ENCODE peak calls at places on chromosomes 4 and X, in four cellular contexts. One of them, this sample, is unnamed.

GRCh38 chr4:30802622-30803323 is 82.6 kb downstream of the PCDH7 start:
- DNase-seq in GM23248: peak; percentile 4
- DNase-seq in endothelial cell of umbilical vein: peak; percentile 75
- DNase-seq in colonic mucosa: no peak
- DNase-seq in this sample: no peak

GRCh38 chrX:17459008-17459407 is 84.0 kb downstream of the NHS start:
- DNase-seq in GM23248: peak; percentile 70
- DNase-seq in endothelial cell of umbilical vein: no peak
- DNase-seq in colonic mucosa: no peak
- DNase-seq in this sample: no peak

GRCh38 chr4:32684160-32684559 is 1964.0 kb downstream of the PCDH7 start:
- DNase-seq in GM23248: no peak
- DNase-seq in endothelial cell of umbilical vein: no peak
- DNase-seq in colonic mucosa: no peak
- DNase-seq in this sample: no peak

GRCh38 chr4:157265281-157265680 is 44.8 kb downstream of the GRIA2 start:
- DNase-seq in GM23248: no peak
- DNase-seq in endothelial cell of umbilical vein: no peak
- DNase-seq in colonic mucosa: no peak
- DNase-seq in this sample: no peak

GRCh38 chr4:38734886-38735285 is 47.9 kb downstream of the TLR10 start:
- DNase-seq in GM23248: peak; percentile 58
- DNase-seq in endothelial cell of umbilical vein: no peak
- DNase-seq in colonic mucosa: no peak
- DNase-seq in this sample: no peak

GRCh38 chr4:6198768-6199343 is 1.5 kb downstream of the JAKMIP1 start:
- DNase-seq in GM23248: no peak
- DNase-seq in endothelial cell of umbilical vein: no peak
- DNase-seq in colonic mucosa: no peak
- DNase-seq in this sample: no peak

GRCh38 chrX:119809185-119809666 is 17.8 kb upstream of the RPL39 start:
- DNase-seq in GM23248: peak; percentile 33
- DNase-seq in endothelial cell of umbilical vein: peak; percentile 5
- DNase-seq in colonic mucosa: no peak
- DNase-seq in this sample: no peak

GRCh38 chr4:124372916-124373315 is 339.6 kb downstream of the ANKRD50 start:
- DNase-seq in GM23248: no peak
- DNase-seq in endothelial cell of umbilical vein: no peak
- DNase-seq in colonic mucosa: no peak
- DNase-seq in this sample: no peak

GRCh38 chrX:12867746-12868145 is 874 bp downstream of the TLR7 start:
- DNase-seq in GM23248: no peak
- DNase-seq in endothelial cell of umbilical vein: no peak
- DNase-seq in colonic mucosa: no peak
- DNase-seq in this sample: no peak

GRCh38 chr4:14596904-14597303 is 405.4 kb upstream of the CPEB2 start:
- DNase-seq in GM23248: no peak
- DNase-seq in endothelial cell of umbilical vein: no peak
- DNase-seq in colonic mucosa: no peak
- DNase-seq in this sample: no peak

GRCh38 chrX:143633530-143634372 is 2.1 kb downstream of the SLITRK4 start:
- DNase-seq in GM23248: no peak
- DNase-seq in endothelial cell of umbilical vein: no peak
- DNase-seq in colonic mucosa: no peak
- DNase-seq in this sample: peak; percentile 56

GRCh38 chrX:44235534-44235933 is 107.9 kb downstream of the EFHC2 start:
- DNase-seq in GM23248: no peak
- DNase-seq in endothelial cell of umbilical vein: no peak
- DNase-seq in colonic mucosa: no peak
- DNase-seq in this sample: no peak

GRCh38 chrX:154349359-154349935 is 25.0 kb downstream of the FLNA start:
- DNase-seq in GM23248: peak; percentile 1
- DNase-seq in endothelial cell of umbilical vein: no peak
- DNase-seq in colonic mucosa: no peak
- DNase-seq in this sample: peak; percentile 76

DNA sequence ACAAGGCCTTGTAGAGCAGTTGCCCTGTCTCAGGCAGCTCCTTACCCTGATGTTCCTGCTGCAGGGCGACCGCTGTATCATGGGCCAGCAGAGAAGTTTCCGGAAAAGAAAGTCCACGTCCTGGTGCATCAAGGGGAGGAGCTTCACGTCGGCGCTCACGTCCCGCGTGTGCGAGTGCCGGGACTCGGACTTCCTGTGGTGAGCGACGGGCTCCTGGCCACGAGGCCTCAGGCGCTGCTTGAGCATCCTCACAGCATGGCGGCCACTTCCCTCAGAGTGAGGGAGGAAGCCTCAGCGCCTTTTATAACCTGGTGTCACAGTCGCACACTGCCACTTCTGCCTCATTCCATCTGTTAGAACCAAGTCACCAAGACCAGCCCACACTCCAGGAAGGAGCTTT is 225.5 kb downstream of the AFAP1 start:
- DNase-seq in GM23248: no peak
- DNase-seq in endothelial cell of umbilical vein: no peak
- DNase-seq in colonic mucosa: no peak
- DNase-seq in this sample: no peak
- H3K4me1 ChIP-seq in GM23248: no peaks in the 10 kb centered on the region
- H3K4me1 ChIP-seq in endothelial cell of umbilical vein: no peaks in the 10 kb centered on the region
- H3K4me1 ChIP-seq in colonic mucosa: no peaks in the 10 kb centered on the region
- H3K4me1 ChIP-seq in this sample: no peaks in the 10 kb centered on the region

GRCh38 chr4:53960843-53961242 is 103.6 kb downstream of the CHIC2 start:
- DNase-seq in GM23248: no peak
- DNase-seq in endothelial cell of umbilical vein: no peak
- DNase-seq in colonic mucosa: no peak
- DNase-seq in this sample: no peak

GRCh38 chr4:53962516-53963225 is 101.7 kb downstream of the CHIC2 start:
- DNase-seq in GM23248: peak; percentile 88
- DNase-seq in endothelial cell of umbilical vein: no peak
- DNase-seq in colonic mucosa: no peak
- DNase-seq in this sample: no peak

GRCh38 chr4:53956454-53956853 is 108.0 kb downstream of the CHIC2 start:
- DNase-seq in GM23248: no peak
- DNase-seq in endothelial cell of umbilical vein: no peak
- DNase-seq in colonic mucosa: no peak
- DNase-seq in this sample: no peak

GRCh38 chr4:53956053-53956452 is 108.4 kb downstream of the CHIC2 start:
- DNase-seq in GM23248: no peak
- DNase-seq in endothelial cell of umbilical vein: no peak
- DNase-seq in colonic mucosa: no peak
- DNase-seq in this sample: no peak

GRCh38 chr4:53959373-53959772 is 105.0 kb downstream of the CHIC2 start:
- DNase-seq in GM23248: no peak
- DNase-seq in endothelial cell of umbilical vein: no peak
- DNase-seq in colonic mucosa: no peak
- DNase-seq in this sample: peak; percentile 77
- H3K9ac ChIP-seq in GM23248: no peak overlapping the region
- H3K9ac ChIP-seq in endothelial cell of umbilical vein: no peak overlapping the region
- H3K9ac ChIP-seq in colonic mucosa: no peak overlapping the region
- H3K9ac ChIP-seq in this sample: no peak overlapping the region

GRCh38 chr4:113572620-113573019 is 188.9 kb downstream of the CAMK2D start:
- DNase-seq in GM23248: no peak
- DNase-seq in endothelial cell of umbilical vein: no peak
- DNase-seq in colonic mucosa: no peak
- DNase-seq in this sample: no peak
- H3K4me1 ChIP-seq in GM23248: peaks cover 36% of the 10 kb centered on the region
- H3K4me1 ChIP-seq in endothelial cell of umbilical vein: no peaks in the 10 kb centered on the region
- H3K4me1 ChIP-seq in colonic mucosa: no peaks in the 10 kb centered on the region
- H3K4me1 ChIP-seq in this sample: no peaks in the 10 kb centered on the region

GRCh38 chrX:47629419-47630210 is at the start of gene CFP:
- DNase-seq in GM23248: no peak
- DNase-seq in endothelial cell of umbilical vein: no peak
- DNase-seq in colonic mucosa: no peak
- DNase-seq in this sample: no peak
- H3K9ac ChIP-seq in GM23248: no peak within 1 kb of the TSS
- H3K9ac ChIP-seq in endothelial cell of umbilical vein: no peak within 1 kb of the TSS
- H3K9ac ChIP-seq in colonic mucosa: no peak within 1 kb of the TSS
- H3K9ac ChIP-seq in this sample: no peak within 1 kb of the TSS

DNA sequence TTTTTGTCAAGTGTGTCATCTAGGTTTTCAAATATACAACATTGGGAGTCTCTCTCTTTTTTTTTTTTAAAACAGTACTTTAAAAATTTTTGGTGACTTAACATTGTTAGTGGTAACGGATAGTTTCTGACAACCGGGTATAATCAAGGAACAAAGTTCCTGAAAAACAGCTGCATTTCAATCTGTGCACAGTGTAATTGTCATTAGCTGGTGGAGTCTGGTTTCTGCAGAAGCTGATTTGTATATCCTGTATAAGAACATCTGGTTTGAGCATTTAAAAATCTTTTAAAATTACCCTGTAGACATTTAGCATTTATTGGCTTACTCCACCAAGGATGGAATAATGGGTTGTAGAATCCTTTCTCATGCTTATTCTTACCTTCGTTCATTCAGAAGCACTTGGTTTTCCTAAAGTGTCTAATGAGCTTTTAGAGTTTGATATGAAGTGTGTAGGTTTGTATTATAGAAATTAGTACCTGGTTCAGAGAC is 11.2 kb downstream of the JADE1 start:
- DNase-seq in GM23248: no peak
- DNase-seq in endothelial cell of umbilical vein: no peak
- DNase-seq in colonic mucosa: no peak
- DNase-seq in this sample: no peak
- H3K4me1 ChIP-seq in GM23248: peaks cover 59% of the 10 kb centered on the region
- H3K4me1 ChIP-seq in endothelial cell of umbilical vein: peaks cover 9% of the 10 kb centered on the region
- H3K4me1 ChIP-seq in colonic mucosa: peaks cover 1% of the 10 kb centered on the region
- H3K4me1 ChIP-seq in this sample: peaks cover 15% of the 10 kb centered on the region

GRCh38 chr4:158778065-158778711 is 9.4 kb downstream of the FNIP2 start:
- DNase-seq in GM23248: no peak
- DNase-seq in endothelial cell of umbilical vein: no peak
- DNase-seq in colonic mucosa: no peak
- DNase-seq in this sample: no peak
- H3K9ac ChIP-seq in GM23248: no peak overlapping the region
- H3K9ac ChIP-seq in endothelial cell of umbilical vein: no peak overlapping the region
- H3K9ac ChIP-seq in colonic mucosa: no peak overlapping the region
- H3K9ac ChIP-seq in this sample: no peak overlapping the region